ENCODE peak calls at places on chromosomes 7 and 10, in four cellular contexts. One of them, this sample, is unnamed.

GRCh38 chr7:106039486-106040060 is 72.5 kb downstream of the SYPL1 start:
- DNase-seq in pancreas: no peak
- DNase-seq in coronary artery: no peak
- DNase-seq in left ventricle myocardium inferior: no peak
- DNase-seq in this sample: no peak

GRCh38 chr10:91759581-91759986 is 38.6 kb upstream of the TNKS2 start:
- DNase-seq in pancreas: no peak
- DNase-seq in coronary artery: no peak
- DNase-seq in left ventricle myocardium inferior: no peak
- DNase-seq in this sample: no peak

GRCh38 chr7:16078076-16078952 is 343.0 kb downstream of the CRPPA start:
- DNase-seq in pancreas: peak
- DNase-seq in coronary artery: no peak
- DNase-seq in left ventricle myocardium inferior: no peak
- DNase-seq in this sample: no peak

GRCh38 chr10:128036746-128037542 is 89.3 kb downstream of the MKI67 start:
- DNase-seq in pancreas: no peak
- DNase-seq in coronary artery: no peak
- DNase-seq in left ventricle myocardium inferior: no peak
- DNase-seq in this sample: no peak

GRCh38 chr7:1899201-1899600 is 229.1 kb downstream of the ELFN1 start:
- DNase-seq in pancreas: no peak
- DNase-seq in coronary artery: no peak
- DNase-seq in left ventricle myocardium inferior: no peak
- DNase-seq in this sample: no peak

GRCh38 chr10:122514045-122514840 is 46.3 kb upstream of the DMBT1 start:
- DNase-seq in pancreas: no peak
- DNase-seq in coronary artery: no peak
- DNase-seq in left ventricle myocardium inferior: no peak
- DNase-seq in this sample: no peak

GRCh38 chr10:27770181-27770580 is 24.6 kb upstream of the MKX start:
- DNase-seq in pancreas: no peak
- DNase-seq in coronary artery: no peak
- DNase-seq in left ventricle myocardium inferior: no peak
- DNase-seq in this sample: no peak

GRCh38 chr10:124557648-124558338 is 96.2 kb downstream of the LHPP start:
- DNase-seq in pancreas: no peak
- DNase-seq in coronary artery: no peak
- DNase-seq in left ventricle myocardium inferior: no peak
- DNase-seq in this sample: peak

GRCh38 chr10:122878799-122879338 is 512 bp downstream of the FAM24B start:
- DNase-seq in pancreas: peak
- DNase-seq in coronary artery: no peak
- DNase-seq in left ventricle myocardium inferior: no peak
- DNase-seq in this sample: peak

GRCh38 chr10:35335133-35335532 is 1.2 kb upstream of the CCNY start:
- DNase-seq in pancreas: no peak
- DNase-seq in coronary artery: no peak
- DNase-seq in left ventricle myocardium inferior: no peak
- DNase-seq in this sample: no peak

GRCh38 chr7:32108651-32109050 is 38.4 kb upstream of the PDE1C start:
- DNase-seq in pancreas: no peak
- DNase-seq in coronary artery: no peak
- DNase-seq in left ventricle myocardium inferior: no peak
- DNase-seq in this sample: no peak

GRCh38 chr7:136026209-136026608 is 49.0 kb upstream of the MTPN start:
- DNase-seq in pancreas: no peak
- DNase-seq in coronary artery: no peak
- DNase-seq in left ventricle myocardium inferior: no peak
- DNase-seq in this sample: no peak

GRCh38 chr10:49645417-49646255 is 31.8 kb downstream of the CHAT start:
- DNase-seq in pancreas: no peak
- DNase-seq in coronary artery: peak
- DNase-seq in left ventricle myocardium inferior: no peak
- DNase-seq in this sample: no peak

GRCh38 chr7:71974611-71975010 is 437.5 kb downstream of the CALN1 start:
- DNase-seq in pancreas: no peak
- DNase-seq in coronary artery: no peak
- DNase-seq in left ventricle myocardium inferior: no peak
- DNase-seq in this sample: no peak

GRCh38 chr7:152513861-152514770 is 78.3 kb upstream of the KMT2C start:
- DNase-seq in pancreas: no peak
- DNase-seq in coronary artery: no peak
- DNase-seq in left ventricle myocardium inferior: no peak
- DNase-seq in this sample: no peak

GRCh38 chr7:106425017-106425719 is 140.4 kb upstream of the NAMPT start:
- DNase-seq in pancreas: peak
- DNase-seq in coronary artery: peak
- DNase-seq in left ventricle myocardium inferior: peak
- DNase-seq in this sample: no peak

GRCh38 chr7:151410405-151411390 is 860 bp upstream of the WDR86 start:
- DNase-seq in pancreas: no peak
- DNase-seq in coronary artery: no peak
- DNase-seq in left ventricle myocardium inferior: no peak
- DNase-seq in this sample: no peak

GRCh38 chr10:23375366-23375765 is 30.8 kb upstream of the C10orf67 start:
- DNase-seq in pancreas: no peak
- DNase-seq in coronary artery: no peak
- DNase-seq in left ventricle myocardium inferior: no peak
- DNase-seq in this sample: no peak

GRCh38 chr10:77555591-77556212 is 81.9 kb downstream of the KCNMA1 start:
- DNase-seq in pancreas: no peak
- DNase-seq in coronary artery: no peak
- DNase-seq in left ventricle myocardium inferior: no peak
- DNase-seq in this sample: no peak

GRCh38 chr7:130377178-130377577 is 3.1 kb upstream of the CPA1 start:
- DNase-seq in pancreas: peak
- DNase-seq in coronary artery: no peak
- DNase-seq in left ventricle myocardium inferior: no peak
- DNase-seq in this sample: no peak

GRCh38 chr10:126867567-126868365 is 37.5 kb upstream of the DOCK1 start:
- DNase-seq in pancreas: no peak
- DNase-seq in coronary artery: peak
- DNase-seq in left ventricle myocardium inferior: no peak
- DNase-seq in this sample: no peak

GRCh38 chr7:87140271-87140748 is 11.9 kb upstream of the DMTF1 start:
- DNase-seq in pancreas: no peak
- DNase-seq in coronary artery: no peak
- DNase-seq in left ventricle myocardium inferior: no peak
- DNase-seq in this sample: no peak

GRCh38 chr7:35848728-35849127 is 47.9 kb downstream of the SEPTIN7 start:
- DNase-seq in pancreas: no peak
- DNase-seq in coronary artery: no peak
- DNase-seq in left ventricle myocardium inferior: no peak
- DNase-seq in this sample: no peak

GRCh38 chr10:32132357-32132756 is 76.1 kb upstream of the KIF5B start:
- DNase-seq in pancreas: no peak
- DNase-seq in coronary artery: no peak
- DNase-seq in left ventricle myocardium inferior: no peak
- DNase-seq in this sample: no peak

GRCh38 chr10:12966067-12966466 is 35.4 kb downstream of the CCDC3 start:
- DNase-seq in pancreas: no peak
- DNase-seq in coronary artery: no peak
- DNase-seq in left ventricle myocardium inferior: no peak
- DNase-seq in this sample: no peak

GRCh38 chr10:93813507-93814465 is 56.0 kb downstream of the LGI1 start:
- DNase-seq in pancreas: peak
- DNase-seq in coronary artery: no peak
- DNase-seq in left ventricle myocardium inferior: peak
- DNase-seq in this sample: peak

GRCh38 chr10:77919713-77920108 is 6.8 kb downstream of the DLG5 start:
- DNase-seq in pancreas: no peak
- DNase-seq in coronary artery: no peak
- DNase-seq in left ventricle myocardium inferior: no peak
- DNase-seq in this sample: no peak

GRCh38 chr7:150660939-150661613 is 24.4 kb upstream of the GIMAP2 start:
- DNase-seq in pancreas: no peak
- DNase-seq in coronary artery: no peak
- DNase-seq in left ventricle myocardium inferior: no peak
- DNase-seq in this sample: no peak

GRCh38 chr7:69781412-69781846 is 183.2 kb downstream of the AUTS2 start:
- DNase-seq in pancreas: no peak
- DNase-seq in coronary artery: no peak
- DNase-seq in left ventricle myocardium inferior: peak
- DNase-seq in this sample: no peak

GRCh38 chr7:44159824-44160630 is 18.9 kb upstream of the MYL7 start:
- DNase-seq in pancreas: no peak
- DNase-seq in coronary artery: peak
- DNase-seq in left ventricle myocardium inferior: no peak
- DNase-seq in this sample: no peak

GRCh38 chr7:137579913-137580640 is 236.5 kb upstream of the PTN start:
- DNase-seq in pancreas: no peak
- DNase-seq in coronary artery: no peak
- DNase-seq in left ventricle myocardium inferior: no peak
- DNase-seq in this sample: no peak

GRCh38 chr7:5296627-5297226 is 14.0 kb downstream of the SLC29A4 start:
- DNase-seq in pancreas: no peak
- DNase-seq in coronary artery: no peak
- DNase-seq in left ventricle myocardium inferior: no peak
- DNase-seq in this sample: no peak

GRCh38 chr10:26172126-26172525 is 44.4 kb upstream of the GAD2 start:
- DNase-seq in pancreas: no peak
- DNase-seq in coronary artery: no peak
- DNase-seq in left ventricle myocardium inferior: no peak
- DNase-seq in this sample: no peak

GRCh38 chr7:12705878-12706277 is 18.4 kb downstream of the ARL4A start:
- DNase-seq in pancreas: no peak
- DNase-seq in coronary artery: no peak
- DNase-seq in left ventricle myocardium inferior: no peak
- DNase-seq in this sample: no peak

GRCh38 chr7:55074008-55074499 is 55.2 kb downstream of the EGFR start:
- DNase-seq in pancreas: peak
- DNase-seq in coronary artery: no peak
- DNase-seq in left ventricle myocardium inferior: peak
- DNase-seq in this sample: no peak

GRCh38 chr10:101303087-101303753 is 50.7 kb upstream of the BTRC start:
- DNase-seq in pancreas: no peak
- DNase-seq in coronary artery: no peak
- DNase-seq in left ventricle myocardium inferior: no peak
- DNase-seq in this sample: no peak

GRCh38 chr10:785539-786214 is 96.2 kb upstream of the DIP2C start:
- DNase-seq in pancreas: no peak
- DNase-seq in coronary artery: no peak
- DNase-seq in left ventricle myocardium inferior: no peak
- DNase-seq in this sample: no peak

GRCh38 chr7:91685544-91685943 is 195.0 kb downstream of the MTERF1 start:
- DNase-seq in pancreas: no peak
- DNase-seq in coronary artery: no peak
- DNase-seq in left ventricle myocardium inferior: no peak
- DNase-seq in this sample: no peak
- H3K27ac ChIP-seq in pancreas: no peak
- H3K27ac ChIP-seq in coronary artery: no peak
- H3K27ac ChIP-seq in left ventricle myocardium inferior: no peak
- H3K27ac ChIP-seq in this sample: no peak

GRCh38 chr7:98400538-98401427 is at the start of gene BAIAP2L1:
- DNase-seq in pancreas: peak
- DNase-seq in coronary artery: no peak
- DNase-seq in left ventricle myocardium inferior: peak
- DNase-seq in this sample: peak
- H3K27ac ChIP-seq in pancreas: peak
- H3K27ac ChIP-seq in coronary artery: no peak
- H3K27ac ChIP-seq in left ventricle myocardium inferior: peak
- H3K27ac ChIP-seq in this sample: no peak

DNA sequence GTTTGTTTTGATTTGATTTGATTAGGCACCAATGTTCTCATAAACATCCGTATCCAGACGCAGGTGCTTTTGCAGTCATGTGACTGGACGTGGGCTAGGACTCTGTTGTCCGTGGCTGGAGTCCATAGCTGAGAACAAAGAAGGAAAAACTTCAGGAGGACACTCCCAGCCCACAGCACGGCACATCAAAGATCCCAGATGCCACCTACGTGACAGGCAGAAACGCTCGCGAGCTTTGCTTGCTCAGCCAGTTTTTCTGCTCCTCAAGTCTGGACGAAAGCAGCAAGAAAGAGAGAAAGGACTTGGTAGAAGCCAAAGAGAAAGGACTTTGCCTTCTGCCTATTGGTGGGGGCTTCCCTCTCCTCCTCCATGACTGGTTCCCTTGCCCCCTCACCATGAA is 6.9 kb upstream of the ZKSCAN1 start:
- DNase-seq in pancreas: no peak
- DNase-seq in coronary artery: no peak
- DNase-seq in left ventricle myocardium inferior: no peak
- DNase-seq in this sample: no peak
- H3K27ac ChIP-seq in pancreas: peak
- H3K27ac ChIP-seq in coronary artery: no peak
- H3K27ac ChIP-seq in left ventricle myocardium inferior: no peak
- H3K27ac ChIP-seq in this sample: no peak

DNA sequence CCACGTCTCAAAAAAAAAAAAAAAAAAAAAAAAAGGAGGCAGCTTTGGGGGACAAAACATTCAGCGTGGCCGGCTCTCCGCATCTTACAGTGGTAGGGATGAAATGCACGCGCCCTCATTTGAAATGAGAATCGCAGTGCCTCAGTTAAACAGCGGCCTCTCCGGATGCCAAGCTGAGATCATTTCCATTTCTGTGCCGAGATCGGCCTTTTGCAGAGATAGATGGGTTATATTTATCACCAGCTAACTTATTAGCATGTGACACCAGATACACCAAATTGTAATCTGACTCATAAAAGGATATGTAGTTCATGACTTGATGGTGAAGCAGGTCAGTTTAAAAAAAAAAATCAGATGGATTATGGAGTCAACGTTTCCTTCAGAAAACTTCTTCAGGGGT is 138.7 kb downstream of the CUX1 start:
- DNase-seq in pancreas: no peak
- DNase-seq in coronary artery: no peak
- DNase-seq in left ventricle myocardium inferior: peak
- DNase-seq in this sample: no peak
- H3K27ac ChIP-seq in pancreas: no peak
- H3K27ac ChIP-seq in coronary artery: no peak
- H3K27ac ChIP-seq in left ventricle myocardium inferior: peak
- H3K27ac ChIP-seq in this sample: no peak

DNA sequence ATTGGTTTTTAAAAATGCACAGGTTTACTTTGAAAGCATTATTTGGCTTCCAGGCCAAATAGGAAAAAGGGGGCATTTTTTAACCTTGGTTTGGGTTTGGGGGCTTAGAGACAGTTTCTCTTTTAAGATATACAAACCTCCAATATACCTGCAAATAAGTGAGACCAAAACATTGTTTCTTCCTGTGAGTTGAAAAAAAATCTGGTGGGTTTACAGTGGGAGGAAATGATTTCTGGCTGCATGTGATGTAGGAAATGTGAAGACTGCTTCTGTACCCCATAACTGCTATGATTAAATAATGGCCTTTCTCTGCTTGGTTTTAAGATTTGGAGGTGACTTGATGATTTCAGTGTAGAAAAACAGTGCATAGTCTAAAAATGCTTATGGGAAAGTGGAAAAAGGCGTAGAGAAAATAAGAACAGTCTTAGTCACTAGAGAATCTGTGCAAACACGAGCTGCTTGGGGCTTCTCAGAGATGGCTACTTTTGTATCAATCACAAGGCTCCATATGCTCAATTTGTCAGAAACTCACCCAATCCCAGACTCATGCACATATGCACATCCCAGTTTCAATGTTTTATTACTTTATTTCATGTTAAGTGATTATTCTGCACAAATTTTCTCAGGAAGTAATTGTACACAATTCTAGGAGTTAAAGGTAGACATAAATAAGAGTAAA is 22.1 kb upstream of the PRKCQ start:
- DNase-seq in pancreas: no peak
- DNase-seq in coronary artery: no peak
- DNase-seq in left ventricle myocardium inferior: no peak
- DNase-seq in this sample: no peak
- H3K27ac ChIP-seq in pancreas: no peak
- H3K27ac ChIP-seq in coronary artery: no peak
- H3K27ac ChIP-seq in left ventricle myocardium inferior: no peak
- H3K27ac ChIP-seq in this sample: peak